ENCODE peak calls at places on chromosome 13, in seven cellular contexts. D, K, E, L, Q, N and Z are unnamed samples.
A peak's percentile ranks its signal among the peaks of the same experiment; 100 is the strongest.

GRCh38 chr13:36251528-36251927 is 37.2 kb upstream of the SOHLH2 start:
- DNase-seq in D (no peak), K (no peak), E (peak; percentile 3), L (no peak), Q (no peak), N (no peak), Z (no peak)

GRCh38 chr13:73991384-73991783 is 142.8 kb downstream of the KLF12 start:
- DNase-seq in D (no peak), K (no peak), E (no peak), L (no peak), Q (no peak), N (no peak), Z (no peak)

GRCh38 chr13:43157796-43158195 is 134.4 kb downstream of the DNAJC15 start:
- DNase-seq in D (no peak), K (no peak), E (peak; percentile 34), L (no peak), Q (no peak), N (no peak), Z (no peak)

GRCh38 chr13:80551650-80552497 is 210.9 kb upstream of the SPRY2 start:
- DNase-seq in D (no peak), K (no peak), E (no peak), L (no peak), Q (no peak), N (no peak), Z (no peak)

GRCh38 chr13:62629618-62630017 is 1214.0 kb upstream of the PCDH20 start:
- DNase-seq in D (no peak), K (no peak), E (no peak), L (no peak), Q (no peak), N (no peak), Z (no peak)

GRCh38 chr13:51844862-51845573 is at the start of gene TMEM272:
- DNase-seq in D (peak; percentile 90), K (no peak), E (no peak), L (peak; percentile 11), Q (peak; percentile 86), N (no peak), Z (no peak)

GRCh38 chr13:23754506-23754905 is 134.7 kb downstream of the MIPEP start:
- DNase-seq in D (no peak), K (no peak), E (no peak), L (peak; percentile 52), Q (no peak), N (no peak), Z (no peak)

GRCh38 chr13:40624338-40624737 is 42.1 kb downstream of the FOXO1 start:
- DNase-seq in D (no peak), K (no peak), E (peak; percentile 26), L (no peak), Q (no peak), N (no peak), Z (no peak)

GRCh38 chr13:113510871-113511270 is 20.4 kb upstream of the DCUN1D2 start:
- DNase-seq in D (no peak), K (no peak), E (no peak), L (no peak), Q (no peak), N (no peak), Z (no peak)

GRCh38 chr13:105464249-105464648 is 1071.2 kb downstream of the EFNB2 start:
- DNase-seq in D (no peak), K (no peak), E (no peak), L (peak; percentile 43), Q (no peak), N (no peak), Z (no peak)

GRCh38 chr13:107365466-107366215 is 797.7 kb upstream of the ARGLU1 start:
- DNase-seq in D (no peak), K (no peak), E (no peak), L (peak; percentile 83), Q (no peak), N (no peak), Z (no peak)

GRCh38 chr13:93226623-93227279 is at the start of gene GPC6:
- DNase-seq in D (peak; percentile 77), K (peak; percentile 91), E (peak; percentile 89), L (peak; percentile 95), Q (no peak), N (no peak), Z (peak; percentile 89)

GRCh38 chr13:113083402-113084061 is 22.1 kb upstream of the F7 start:
- DNase-seq in D (peak; percentile 70), K (no peak), E (no peak), L (peak; percentile 12), Q (peak; percentile 50), N (peak; percentile 74), Z (no peak)

GRCh38 chr13:105660550-105660949 is 874.9 kb downstream of the EFNB2 start:
- DNase-seq in D (no peak), K (no peak), E (no peak), L (no peak), Q (no peak), N (no peak), Z (no peak)

GRCh38 chr13:110559429-110559943 is 2.0 kb downstream of the RAB20 start:
- DNase-seq in D (peak; percentile 84), K (no peak), E (peak; percentile 44), L (peak; percentile 62), Q (peak; percentile 87), N (no peak), Z (no peak)
- H3K4me3 ChIP-seq in D (peak overlapping the region; percentile 81), K (peak overlapping the region; percentile 95), E (peak overlapping the region; percentile 39), L (peak overlapping the region; percentile 4), Q (peak overlapping the region; percentile 86), N (peak overlapping the region; percentile 78), Z (peak overlapping the region; percentile 81)

GRCh38 chr13:30738946-30739528 is 3.7 kb downstream of the ALOX5AP start:
- DNase-seq in D (no peak), K (no peak), E (no peak), L (no peak), Q (no peak), N (no peak), Z (no peak)

GRCh38 chr13:30737511-30738342 is 2.4 kb downstream of the ALOX5AP start:
- DNase-seq in D (no peak), K (no peak), E (no peak), L (no peak), Q (no peak), N (no peak), Z (no peak)

GRCh38 chr13:30742896-30743295 is 7.6 kb downstream of the ALOX5AP start:
- DNase-seq in D (no peak), K (no peak), E (no peak), L (no peak), Q (no peak), N (no peak), Z (no peak)

GRCh38 chr13:30738526-30738925 is 3.2 kb downstream of the ALOX5AP start:
- DNase-seq in D (no peak), K (no peak), E (no peak), L (no peak), Q (no peak), N (no peak), Z (no peak)

GRCh38 chr13:30739646-30740642 is 4.6 kb downstream of the ALOX5AP start:
- DNase-seq in D (no peak), K (no peak), E (no peak), L (peak; percentile 95), Q (no peak), N (no peak), Z (peak; percentile 71)
- H3K4me3 ChIP-seq in D (no peak overlapping the region), K (no peak overlapping the region), E (no peak overlapping the region), L (peak overlapping the region; percentile 1), Q (no peak overlapping the region), N (no peak overlapping the region), Z (no peak overlapping the region)

GRCh38 chr13:47220453-47221150 is 323.7 kb upstream of the HTR2A start:
- DNase-seq in D (no peak), K (no peak), E (no peak), L (peak; percentile 23), Q (no peak), N (no peak), Z (no peak)

GRCh38 chr13:47215741-47216140 is 318.9 kb upstream of the HTR2A start:
- DNase-seq in D (no peak), K (peak; percentile 29), E (peak; percentile 85), L (peak; percentile 87), Q (no peak), N (no peak), Z (peak; percentile 87)

GRCh38 chr13:47213057-47213456 is 316.2 kb upstream of the HTR2A start:
- DNase-seq in D (no peak), K (no peak), E (no peak), L (peak; percentile 16), Q (no peak), N (no peak), Z (no peak)

GRCh38 chr13:47218611-47219010 is 321.8 kb upstream of the HTR2A start:
- DNase-seq in D (no peak), K (no peak), E (no peak), L (no peak), Q (no peak), N (no peak), Z (no peak)

GRCh38 chr13:47216176-47216822 is 319.4 kb upstream of the HTR2A start:
- DNase-seq in D (no peak), K (peak; percentile 13), E (peak; percentile 50), L (peak; percentile 57), Q (no peak), N (no peak), Z (no peak)
- H3K4me3 ChIP-seq in D (no peak overlapping the region), K (no peak overlapping the region), E (no peak overlapping the region), L (no peak overlapping the region), Q (no peak overlapping the region), N (no peak overlapping the region), Z (no peak overlapping the region)

GRCh38 chr13:111958612-111959395 is 108.1 kb upstream of the SOX1 start:
- DNase-seq in D (no peak), K (no peak), E (no peak), L (no peak), Q (no peak), N (no peak), Z (no peak)

GRCh38 chr13:111954681-111955411 is 112.1 kb upstream of the SOX1 start:
- DNase-seq in D (no peak), K (no peak), E (no peak), L (no peak), Q (no peak), N (peak; percentile 50), Z (no peak)

GRCh38 chr13:111957913-111958450 is 109.0 kb upstream of the SOX1 start:
- DNase-seq in D (no peak), K (no peak), E (no peak), L (no peak), Q (no peak), N (no peak), Z (no peak)

GRCh38 chr13:111955412-111955769 is 111.6 kb upstream of the SOX1 start:
- DNase-seq in D (no peak), K (no peak), E (no peak), L (no peak), Q (no peak), N (peak; percentile 36), Z (no peak)

DNA sequence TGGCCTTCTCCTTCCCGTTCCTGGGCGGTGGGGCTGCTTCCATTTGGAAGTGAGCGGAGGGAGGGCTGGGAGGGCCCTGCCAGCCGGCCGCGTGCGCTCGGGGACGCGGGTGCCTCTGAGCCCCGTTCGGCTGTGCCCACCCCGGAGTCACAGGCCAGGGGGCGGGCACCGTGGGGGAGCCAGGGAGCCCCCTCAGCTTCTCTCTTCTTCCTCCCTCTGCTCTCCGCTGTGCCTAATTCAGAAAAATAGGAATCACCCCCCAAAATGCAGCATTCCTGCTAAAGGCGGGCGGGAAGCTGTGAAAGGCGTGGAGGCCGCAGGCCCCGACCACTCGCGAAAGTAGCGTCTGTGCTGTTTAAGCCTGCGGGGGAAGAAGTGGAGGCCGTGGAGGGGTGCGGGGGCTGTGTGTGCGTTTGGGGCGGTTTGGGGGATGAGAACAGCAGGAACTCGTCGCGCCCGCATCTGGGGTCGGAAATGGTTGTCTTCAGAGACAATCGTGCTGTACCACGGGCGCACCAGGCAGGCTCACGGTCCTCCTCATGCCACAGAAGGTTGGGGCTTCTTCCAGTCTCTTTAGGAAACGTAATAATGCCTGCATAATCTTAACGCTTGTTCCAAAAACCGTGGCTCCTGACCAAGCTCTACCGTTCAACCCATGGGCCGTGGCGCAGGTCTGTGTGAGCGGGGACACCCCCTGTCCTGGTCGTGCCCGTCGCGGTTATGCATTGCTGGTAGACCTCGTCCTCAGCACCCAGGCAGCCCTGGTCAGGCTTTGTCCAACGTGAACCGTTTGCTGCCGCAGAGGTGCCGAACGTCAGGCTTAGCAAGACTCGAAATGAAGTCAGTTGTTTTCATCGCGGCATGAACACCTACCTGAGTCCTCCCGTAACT is 110.4 kb upstream of the SOX1 start:
- DNase-seq in D (no peak), K (no peak), E (no peak), L (no peak), Q (no peak), N (peak; percentile 30), Z (no peak)
- H3K4me3 ChIP-seq in D (no peak overlapping the region), K (no peak overlapping the region), E (no peak overlapping the region), L (no peak overlapping the region), Q (no peak overlapping the region), N (no peak overlapping the region), Z (no peak overlapping the region)